ENCODE peak calls at places on chromosomes 1 and 21, in nine cellular contexts. P is neuronal stem cell, L is PC-3, A is DND-41, E is fibroblast of lung, N is keratinocyte, J is NT2/D1, I is Karpas-422, T is IMR-90. B is an unnamed sample. For H3K9me3, the result is how much of the 10 kb centered on the place peaks cover.

GRCh38 chr1:207811920-207812720 is 60.3 kb downstream of the CD46 start:
- DNase-seq in J (peak), E (no peak), I (no peak), T (peak), P (no peak), L (peak), N (no peak), A (no peak), B (no peak)

GRCh38 chr1:60989745-60990718 is 92.3 kb upstream of the NFIA start:
- DNase-seq in A (no peak), P (no peak), L (peak), J (no peak), E (peak), T (peak), N (no peak), I (no peak), B (peak)

GRCh38 chr1:228544921-228545591 is 57.9 kb downstream of the RNF187 start:
- DNase-seq in A (no peak), N (no peak), E (no peak), J (no peak), L (peak), P (no peak), T (no peak), I (no peak), B (no peak)

GRCh38 chr1:160080381-160081100 is 797 bp upstream of the KCNJ9 start:
- DNase-seq in P (no peak), J (no peak), N (no peak), A (no peak), T (no peak), L (no peak), I (no peak), E (no peak), B (no peak)

GRCh38 chr1:57238408-57238807 is 185.5 kb downstream of the DAB1 start:
- DNase-seq in T (no peak), P (no peak), E (no peak), N (no peak), A (no peak), I (no peak), J (no peak), L (no peak), B (no peak)

GRCh38 chr1:62103880-62104279 is 90.8 kb upstream of the L1TD1 start:
- DNase-seq in I (no peak), L (no peak), T (no peak), A (no peak), J (peak), P (no peak), E (no peak), N (no peak), B (no peak)

GRCh38 chr21:29130234-29130993 is at the start of gene MAP3K7CL:
- DNase-seq in P (no peak), A (peak), T (peak), N (peak), L (peak), J (no peak), I (no peak), E (peak), B (no peak)

GRCh38 chr1:59061876-59062275 is 235.0 kb upstream of the FGGY start:
- DNase-seq in J (no peak), N (no peak), L (peak), I (no peak), A (no peak), P (no peak), E (peak), T (peak), B (no peak)

GRCh38 chr1:8816831-8817412 is 518 bp downstream of the RERE start:
- DNase-seq in A (no peak), P (no peak), N (no peak), T (no peak), E (peak), L (peak), I (peak), J (no peak), B (no peak)

GRCh38 chr1:91676030-91676429 is 175.4 kb downstream of the CDC7 start:
- DNase-seq in A (no peak), N (no peak), E (no peak), I (no peak), J (no peak), T (no peak), P (no peak), L (no peak), B (no peak)

DNA sequence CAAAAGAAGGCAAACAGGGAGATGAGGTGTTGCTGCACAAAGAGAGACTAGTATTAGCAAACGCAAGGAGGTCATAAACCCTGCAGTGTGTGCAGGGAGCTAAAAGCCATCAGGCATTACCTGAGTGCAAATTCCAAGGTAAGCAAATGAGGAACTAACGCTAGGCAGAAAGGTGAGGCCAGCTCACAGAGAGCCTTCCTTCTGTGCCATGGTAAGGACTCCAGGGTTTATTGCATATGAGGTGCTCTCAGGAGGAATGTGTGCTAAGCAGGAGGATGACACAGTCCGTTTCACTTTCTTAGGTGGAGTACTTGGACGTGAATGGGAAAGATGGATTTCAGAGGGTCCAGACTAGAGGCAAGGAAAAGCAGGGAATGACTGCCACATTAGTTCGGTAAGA is 44.6 kb upstream of the MYBPHL start:
- DNase-seq in P (no peak), E (no peak), T (no peak), A (no peak), N (no peak), L (no peak), J (no peak), I (no peak), B (no peak)
- H3K9me3 ChIP-seq in P (under half), E (under half), T (under half), A (under half), N (under half), L (under half), J (under half), I (under half), B (under half)

GRCh38 chr1:42940851-42941639 is 17.6 kb downstream of the SLC2A1 start:
- DNase-seq in L (peak), N (peak), T (peak), P (no peak), J (no peak), E (peak), A (no peak), I (no peak), B (no peak)
- H3K4me3 ChIP-seq in L (peak), N (no peak), T (no peak), P (no peak), J (no peak), E (no peak), A (no peak), I (no peak), B (no peak)

GRCh38 chr1:10252508-10252907 is 42.1 kb downstream of the KIF1B start:
- DNase-seq in P (no peak), J (no peak), A (no peak), I (no peak), N (no peak), E (peak), L (peak), T (peak), B (no peak)
- H3K9ac ChIP-seq in P (no peak), J (no peak), A (no peak), I (no peak), N (no peak), E (no peak), L (no peak), T (no peak), B (no peak)

DNA sequence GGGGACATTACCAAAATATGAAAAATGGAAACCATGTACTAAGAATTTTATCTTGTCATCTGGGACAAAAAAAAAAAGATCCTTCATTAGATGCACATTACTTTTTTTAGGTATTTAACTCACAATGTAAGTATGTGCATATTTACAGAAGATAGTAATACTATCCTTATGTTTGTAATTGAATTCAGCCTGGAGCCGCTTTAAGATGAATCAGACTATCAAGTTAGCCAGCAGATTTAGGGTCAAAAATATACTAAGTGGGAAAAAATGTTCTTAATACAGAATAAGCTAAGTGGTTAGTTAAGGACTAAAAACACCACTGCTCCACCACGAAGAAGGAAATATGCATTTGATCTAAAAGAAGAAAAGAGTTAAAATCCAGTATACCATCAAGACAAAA is 49.1 kb downstream of the DSCAM start:
- DNase-seq in A (no peak), I (no peak), J (no peak), P (no peak), N (no peak), T (peak), E (peak), L (no peak), B (no peak)
- H3K9me3 ChIP-seq in A (under half), I (under half), J (under half), P (under half), N (under half), T (under half), E (under half), L (under half), B (under half)

B was measured in SK-N-MC.